ENCODE peak calls at places on chromosome X, in six cellular contexts. F, B, E, D, Y and O are unnamed samples.

GRCh38 chrX:103376979-103377324 is 614 bp downstream of the BEX3 start:
- DNase-seq in B (no peak), D (no peak), F (no peak), E (peak), Y (no peak), O (no peak)

GRCh38 chrX:132591719-132592275 is 103.0 kb upstream of the MBNL3 start:
- DNase-seq in Y (no peak), B (no peak), F (no peak), D (no peak), E (peak), O (no peak)

GRCh38 chrX:154775611-154776349 is 13.1 kb downstream of the DKC1 start:
- DNase-seq in B (no peak), F (no peak), D (no peak), E (no peak), Y (no peak), O (no peak)

GRCh38 chrX:12975670-12975965 is 708 bp downstream of the TMSB4X start:
- DNase-seq in Y (peak), F (peak), B (no peak), E (no peak), D (no peak), O (no peak)

GRCh38 chrX:104013158-104013557 is 350 bp downstream of the H2BW1 start:
- DNase-seq in Y (no peak), F (no peak), B (no peak), D (no peak), E (no peak), O (no peak)

GRCh38 chrX:68112321-68112720 is 321.0 kb downstream of the OPHN1 start:
- DNase-seq in Y (peak), B (no peak), D (no peak), F (no peak), E (no peak), O (no peak)

GRCh38 chrX:50712777-50713176 is 101.2 kb downstream of the SHROOM4 start:
- DNase-seq in B (no peak), F (no peak), Y (no peak), E (no peak), D (no peak), O (no peak)

GRCh38 chrX:73468376-73468775 is 21.5 kb downstream of the CDX4 start:
- DNase-seq in E (no peak), B (no peak), Y (no peak), D (no peak), F (no peak), O (no peak)

GRCh38 chrX:15299945-15300851 is 15.2 kb downstream of the ASB11 start:
- DNase-seq in Y (peak), E (no peak), F (no peak), B (no peak), D (peak), O (no peak)

GRCh38 chrX:39613508-39613921 is 484.2 kb downstream of the BCOR start:
- DNase-seq in B (no peak), Y (no peak), E (peak), F (no peak), D (no peak), O (no peak)

GRCh38 chrX:2432298-2432863 is 68.4 kb downstream of the DHRSX start:
- DNase-seq in F (no peak), Y (no peak), B (no peak), D (no peak), E (no peak), O (no peak)

GRCh38 chrX:102651968-102652744 is 873 bp downstream of the GPRASP1 start:
- DNase-seq in E (peak), F (peak), D (no peak), Y (no peak), B (no peak), O (no peak)

GRCh38 chrX:95885074-95885473 is 799.6 kb upstream of the DIAPH2 start:
- DNase-seq in E (no peak), Y (no peak), F (no peak), D (no peak), B (no peak), O (peak)

GRCh38 chrX:12794654-12795053 is 3.4 kb downstream of the PRPS2 start:
- DNase-seq in E (no peak), Y (no peak), B (no peak), F (no peak), D (no peak), O (no peak)

GRCh38 chrX:38052096-38052495 is 45.7 kb downstream of the SYTL5 start:
- DNase-seq in B (no peak), F (no peak), Y (peak), E (no peak), D (no peak), O (peak)

GRCh38 chrX:63250253-63250868 is 100.8 kb downstream of the SPIN4 start:
- DNase-seq in F (no peak), Y (peak), B (no peak), E (no peak), D (peak), O (peak)

GRCh38 chrX:54820737-54821136 is 13.2 kb downstream of the MAGED2 start:
- DNase-seq in F (no peak), D (no peak), Y (no peak), E (no peak), B (no peak), O (no peak)

GRCh38 chrX:48937065-48937907 is 18.5 kb upstream of the PIM2 start:
- DNase-seq in F (peak), D (no peak), Y (no peak), B (peak), E (no peak), O (no peak)

GRCh38 chrX:7054219-7055206 is 93.0 kb upstream of the STS start:
- DNase-seq in F (no peak), Y (no peak), B (no peak), D (no peak), E (no peak), O (no peak)

GRCh38 chrX:96837808-96838207 is 45.9 kb upstream of the RPA4 start:
- DNase-seq in E (no peak), D (no peak), Y (peak), B (no peak), F (no peak), O (no peak)